ENCODE peak calls at places on chromosomes 4 and X, in nine cellular contexts. B is cardiac muscle cell, G is spleen, R is fibroblast of mammary gland, Y is adrenal gland, T is endothelial cell, H is uterus, D is omental fat pad, J is nephron progenitor cell. Z is an unnamed sample.

GRCh38 chr4:182604161-182604591 is 313.0 kb downstream of the DCTD start:
- DNase-seq in G (no peak), J (no peak), Y (no peak), B (peak), D (no peak), R (peak), T (no peak), H (no peak), Z (peak)

GRCh38 chr4:125736057-125736456 is 421.3 kb downstream of the FAT4 start:
- DNase-seq in D (no peak), H (no peak), Y (no peak), J (no peak), G (no peak), B (peak), T (peak), R (peak), Z (peak)

GRCh38 chr4:169305651-169306050 is 34.9 kb upstream of the SH3RF1 start:
- DNase-seq in Y (no peak), R (no peak), G (no peak), B (no peak), J (no peak), H (no peak), D (no peak), T (no peak), Z (no peak)

GRCh38 chr4:33080262-33080661 is 2360.1 kb downstream of the PCDH7 start:
- DNase-seq in H (no peak), Y (no peak), R (peak), G (no peak), J (no peak), T (no peak), B (peak), D (no peak), Z (no peak)

GRCh38 chr4:126106658-126107057 is 791.9 kb downstream of the FAT4 start:
- DNase-seq in B (no peak), Y (no peak), H (no peak), J (no peak), T (no peak), D (no peak), R (peak), G (no peak), Z (no peak)

GRCh38 chr4:1400191-1400805 is 5.9 kb downstream of the NKX1-1 start:
- DNase-seq in J (peak), D (no peak), B (no peak), H (peak), T (no peak), Y (no peak), R (no peak), G (no peak), Z (no peak)

GRCh38 chr4:139511320-139511719 is 44.7 kb downstream of the SETD7 start:
- DNase-seq in Y (no peak), T (no peak), B (peak), J (no peak), R (no peak), G (no peak), D (no peak), H (no peak), Z (no peak)

GRCh38 chr4:123790681-123791080 is 394.1 kb downstream of the SPRY1 start:
- DNase-seq in R (no peak), T (no peak), D (no peak), Y (no peak), B (no peak), H (no peak), G (no peak), J (no peak), Z (peak)

GRCh38 chrX:16258936-16259335 is 91.7 kb downstream of the MAGEB17 start:
- DNase-seq in H (no peak), T (no peak), R (no peak), B (no peak), G (no peak), D (no peak), Y (no peak), J (no peak), Z (no peak)

GRCh38 chr4:163540977-163541376 is 46.5 kb downstream of the TMA16 start:
- DNase-seq in R (peak), B (peak), Y (no peak), H (no peak), D (no peak), T (no peak), G (no peak), J (no peak), Z (peak)

GRCh38 chrX:135974279-135974856 is 580 bp upstream of the MMGT1 start:
- DNase-seq in H (peak), B (peak), R (peak), G (peak), T (no peak), J (peak), Y (no peak), D (peak), Z (peak)

GRCh38 chr4:94978904-94979303 is 221.1 kb downstream of the BMPR1B start:
- DNase-seq in R (peak), T (no peak), J (no peak), G (no peak), H (no peak), B (peak), Y (no peak), D (no peak), Z (peak)

GRCh38 chr4:1614502-1614853 is 69.6 kb downstream of the FAM53A start:
- DNase-seq in T (no peak), G (no peak), Y (no peak), D (no peak), J (no peak), H (no peak), R (no peak), B (no peak), Z (no peak)

GRCh38 chrX:132171478-132171877 is 43.7 kb upstream of the FRMD7 start:
- DNase-seq in T (no peak), Y (no peak), R (no peak), G (no peak), H (no peak), B (peak), D (no peak), J (no peak), Z (no peak)

GRCh38 chr4:15162465-15163283 is 160.4 kb downstream of the CPEB2 start:
- DNase-seq in R (peak), T (no peak), D (no peak), H (no peak), B (peak), G (no peak), Y (no peak), J (no peak), Z (no peak)

GRCh38 chr4:109155682-109156243 is 146.7 kb downstream of the COL25A1 start:
- DNase-seq in B (no peak), G (no peak), T (no peak), Y (no peak), H (no peak), R (peak), J (no peak), D (no peak), Z (peak)

GRCh38 chrX:154317391-154318000 is 21.9 kb downstream of the TKTL1 start:
- DNase-seq in D (no peak), T (peak), Y (no peak), H (no peak), R (peak), B (peak), J (peak), G (peak), Z (peak)

GRCh38 chr4:12729384-12729783 is 754.8 kb downstream of the RAB28 start:
- DNase-seq in G (no peak), R (peak), T (no peak), B (peak), Y (no peak), H (no peak), D (no peak), J (no peak), Z (peak)

GRCh38 chr4:12724520-12724919 is 759.6 kb downstream of the RAB28 start:
- DNase-seq in Y (no peak), T (no peak), H (no peak), R (peak), J (no peak), D (no peak), G (no peak), B (peak), Z (no peak)

GRCh38 chr4:12723849-12724447 is 760.2 kb downstream of the RAB28 start:
- DNase-seq in Y (no peak), H (no peak), B (peak), T (no peak), D (no peak), R (no peak), G (no peak), J (no peak), Z (no peak)
- TF ChIP-seq CTCF in Y (no peak), H (no peak), B (peak), T (no peak), D (no peak), R (no peak), G (no peak), J (no peak), Z (no peak)

GRCh38 chr4:135368826-135369225 is 1167.2 kb upstream of the PABPC4L start:
- DNase-seq in D (no peak), R (no peak), Y (no peak), G (no peak), J (no peak), B (no peak), H (no peak), T (no peak), Z (peak)

GRCh38 chr4:135365065-135365464 is 1163.5 kb upstream of the PABPC4L start:
- DNase-seq in D (no peak), Y (no peak), T (no peak), G (no peak), R (no peak), J (no peak), B (peak), H (no peak), Z (peak)
- TF ChIP-seq CTCF in D (no peak), Y (no peak), T (no peak), G (no peak), R (no peak), J (no peak), B (no peak), H (no peak), Z (no peak)

GRCh38 chr4:52862605-52863236 is 604 bp downstream of the RASL11B start:
- DNase-seq in H (no peak), Y (no peak), G (no peak), J (peak), R (no peak), D (no peak), B (no peak), T (no peak), Z (no peak)

GRCh38 chr4:52861171-52861873 is 795 bp upstream of the RASL11B start:
- DNase-seq in D (no peak), J (no peak), B (peak), G (no peak), H (no peak), T (no peak), Y (no peak), R (no peak), Z (no peak)

GRCh38 chr4:52863324-52863723 is 1.2 kb downstream of the RASL11B start:
- DNase-seq in Y (no peak), T (no peak), H (no peak), G (no peak), R (no peak), J (no peak), B (no peak), D (no peak), Z (no peak)

GRCh38 chr4:52864816-52865215 is 2.7 kb downstream of the RASL11B start:
- DNase-seq in D (no peak), J (no peak), T (no peak), H (no peak), B (peak), R (no peak), G (no peak), Y (no peak), Z (no peak)

DNA sequence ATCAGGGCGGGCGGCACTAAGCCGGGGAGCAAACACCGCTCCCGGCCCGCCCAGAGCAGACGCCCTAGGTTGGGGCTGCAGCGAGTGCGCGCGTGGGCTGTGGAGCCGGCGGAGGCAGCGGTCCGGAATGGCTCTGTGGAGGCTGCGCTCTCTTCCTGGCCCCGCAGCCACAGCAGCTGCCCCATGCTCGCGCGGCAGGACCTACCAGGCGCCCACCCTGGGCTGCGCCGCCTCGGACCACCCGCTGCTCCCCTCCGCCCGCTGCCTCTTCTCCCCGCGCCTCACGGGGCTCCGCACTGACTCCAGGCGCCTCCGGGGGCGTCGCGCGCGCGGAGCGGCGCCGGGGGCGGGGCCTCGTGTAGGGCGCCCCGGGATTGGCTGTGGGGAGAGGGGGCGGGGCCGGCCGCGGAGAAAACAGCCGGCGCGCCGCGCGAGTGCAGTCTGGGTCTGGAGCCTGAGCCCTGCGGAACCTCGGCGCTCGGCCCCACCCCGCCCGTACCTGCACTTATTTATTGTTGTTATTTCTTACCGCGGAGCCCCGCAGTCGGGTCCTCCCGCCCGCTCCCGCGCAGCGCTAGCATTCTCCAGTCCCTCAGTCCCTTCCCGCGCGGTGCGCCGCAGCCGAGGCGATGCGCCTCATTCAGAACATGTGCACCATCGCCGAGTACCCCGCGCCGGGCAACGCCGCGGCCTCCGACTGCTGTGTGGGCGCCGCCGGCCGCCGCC is at the start of gene RASL11B:
- DNase-seq in Y (peak), R (peak), G (peak), J (peak), D (peak), B (peak), H (peak), T (peak), Z (peak)
- TF ChIP-seq CTCF in Y (peak), R (no peak), G (peak), J (peak), D (no peak), B (no peak), H (no peak), T (no peak), Z (no peak)

GRCh38 chr4:90281956-90282355 is 154.8 kb downstream of the CCSER1 start:
- DNase-seq in T (no peak), R (no peak), H (no peak), B (no peak), G (no peak), Y (no peak), J (no peak), D (no peak), Z (no peak)
- TF ChIP-seq CTCF in T (no peak), R (no peak), H (no peak), B (no peak), G (no peak), Y (no peak), J (no peak), D (no peak), Z (no peak)

DNA sequence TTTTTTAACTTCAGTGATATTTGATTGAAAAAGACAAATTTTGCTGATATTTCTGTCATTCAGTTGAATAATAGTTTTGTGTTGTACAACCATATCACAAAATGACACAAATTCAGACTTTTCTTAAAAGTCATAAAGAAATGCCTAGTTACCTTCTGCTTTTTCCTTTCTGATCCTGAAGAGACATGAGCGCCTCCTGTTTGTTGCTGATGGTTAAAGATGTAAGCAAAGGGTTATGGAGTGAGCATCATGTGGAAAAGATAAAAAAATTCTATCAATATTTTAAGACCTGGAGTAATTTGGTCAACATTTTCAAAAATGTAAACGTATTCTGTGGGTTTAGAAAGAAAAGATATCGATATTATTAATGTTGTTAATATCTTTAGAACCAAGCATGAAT is 669.9 kb upstream of the NR3C2 start:
- DNase-seq in R (no peak), J (no peak), Y (no peak), G (no peak), H (no peak), D (no peak), T (no peak), B (no peak), Z (no peak)
- TF ChIP-seq CTCF in R (no peak), J (no peak), Y (no peak), G (no peak), H (no peak), D (no peak), T (no peak), B (no peak), Z (no peak)

DNA sequence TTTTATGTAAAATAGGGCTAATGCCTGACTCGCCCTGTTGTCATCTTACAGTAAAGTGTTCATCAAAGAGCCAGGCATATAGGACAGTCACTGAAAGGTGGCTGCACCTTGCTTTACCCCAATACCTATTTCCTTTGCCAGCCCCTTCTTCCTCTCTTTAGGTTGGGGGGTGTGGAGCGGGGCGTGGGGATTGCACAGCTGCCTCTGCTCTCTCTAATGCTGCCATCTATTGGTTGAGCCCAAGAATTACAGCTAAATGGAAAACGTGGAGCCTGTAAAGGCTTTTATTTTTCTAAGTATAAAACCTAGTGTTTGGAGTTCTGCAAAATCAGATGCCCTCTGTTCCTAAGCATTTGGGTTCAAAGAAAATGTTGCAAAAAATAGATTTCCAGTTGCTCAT is 47.7 kb downstream of the ATG4A start:
- DNase-seq in B (no peak), T (no peak), J (no peak), R (peak), D (no peak), H (no peak), Y (no peak), G (no peak), Z (peak)
- TF ChIP-seq CTCF in B (peak), T (peak), J (peak), R (peak), D (no peak), H (no peak), Y (peak), G (no peak), Z (peak)